ENCODE peak calls at places on chromosomes 13 and 19, in eight cellular contexts. J is suprapubic skin, U is HCT116, X is lower leg skin, Y is spleen, B is vagina, P is esophagus squamous epithelium, E is transverse colon. S is an unnamed sample.
A peak's percentile ranks its signal among the peaks of the same experiment; 100 is the strongest.

GRCh38 chr13:28574617-28575142 is 79.8 kb upstream of the FLT1 start:
- DNase-seq in P (no peak), Y (no peak), B (no peak), E (peak; percentile 46), X (no peak), U (peak; percentile 95), J (no peak), S (no peak)

GRCh38 chr13:74290324-74290773 is 156.1 kb upstream of the KLF12 start:
- DNase-seq in U (peak; percentile 73), E (peak; percentile 9), B (no peak), Y (no peak), J (no peak), P (no peak), X (peak; percentile 21), S (peak; percentile 66)

GRCh38 chr13:108266316-108266936 is 3.1 kb upstream of the TNFSF13B start:
- DNase-seq in B (no peak), E (no peak), P (no peak), J (no peak), U (no peak), X (no peak), Y (peak; percentile 72), S (no peak)

GRCh38 chr19:35029737-35030256 is 473 bp upstream of the SCN1B start:
- DNase-seq in X (no peak), E (no peak), J (no peak), Y (no peak), P (no peak), B (no peak), U (no peak), S (no peak)

GRCh38 chr19:55248166-55248675 is 10.6 kb downstream of the PPP6R1 start:
- DNase-seq in U (no peak), P (no peak), Y (no peak), X (no peak), E (no peak), B (no peak), J (no peak), S (no peak)

GRCh38 chr13:44969858-44970484 is 19.3 kb downstream of the NUFIP1 start:
- DNase-seq in P (no peak), Y (no peak), X (no peak), U (peak; percentile 26), J (no peak), E (no peak), B (no peak), S (no peak)

GRCh38 chr13:92136449-92137180 is 738.2 kb downstream of the GPC5 start:
- DNase-seq in B (no peak), X (no peak), U (no peak), J (no peak), E (no peak), Y (no peak), P (no peak), S (no peak)

GRCh38 chr19:54428323-54429175 is 13.3 kb downstream of the TTYH1 start:
- DNase-seq in Y (no peak), E (no peak), B (no peak), P (no peak), J (no peak), U (no peak), X (no peak), S (no peak)

GRCh38 chr13:78239681-78240080 is 321.1 kb upstream of the EDNRB start:
- DNase-seq in X (no peak), P (no peak), Y (no peak), U (no peak), B (no peak), E (no peak), J (no peak), S (no peak)

GRCh38 chr19:51000426-51000825 is 978 bp downstream of the KLK8 start:
- DNase-seq in P (no peak), J (no peak), X (no peak), E (no peak), B (no peak), U (no peak), Y (no peak), S (no peak)

GRCh38 chr19:13091400-13092161 is 11.1 kb downstream of the LYL1 start:
- DNase-seq in B (no peak), E (no peak), J (no peak), X (no peak), P (no peak), U (no peak), Y (no peak), S (peak; percentile 40)

GRCh38 chr13:30978981-30979956 is 46.8 kb downstream of the TEX26 start:
- DNase-seq in P (no peak), U (peak; percentile 38), Y (no peak), E (peak; percentile 42), X (no peak), B (no peak), J (no peak), S (peak; percentile 19)

GRCh38 chr13:105220886-105221285 is 1314.6 kb downstream of the EFNB2 start:
- DNase-seq in U (no peak), E (no peak), J (no peak), Y (no peak), B (no peak), X (no peak), P (no peak), S (no peak)

GRCh38 chr19:6676288-6676687 is 6.3 kb upstream of the TNFSF14 start:
- DNase-seq in B (no peak), J (no peak), P (no peak), U (no peak), Y (no peak), E (no peak), X (no peak), S (no peak)

GRCh38 chr19:6671960-6672359 is 2.0 kb upstream of the TNFSF14 start:
- DNase-seq in B (no peak), U (no peak), E (no peak), J (no peak), P (no peak), Y (peak; percentile 28), X (no peak), S (no peak)

GRCh38 chr19:6672693-6673290 is 2.8 kb upstream of the TNFSF14 start:
- DNase-seq in Y (peak; percentile 6), U (no peak), X (no peak), E (no peak), B (no peak), J (no peak), P (no peak), S (no peak)

GRCh38 chr19:6677495-6677894 is 7.5 kb upstream of the TNFSF14 start:
- DNase-seq in E (no peak), B (no peak), J (no peak), U (no peak), X (no peak), P (no peak), Y (no peak), S (no peak)

GRCh38 chr19:6674868-6675305 is 4.9 kb upstream of the TNFSF14 start:
- DNase-seq in X (peak; percentile 47), J (no peak), P (no peak), B (no peak), U (no peak), Y (peak; percentile 93), E (peak; percentile 67), S (peak; percentile 37)
- TF ChIP-seq POLR2A in X (no peak), J (no peak), P (no peak), B (no peak), U (no peak), Y (no peak), E (no peak), S (no peak)

DNA sequence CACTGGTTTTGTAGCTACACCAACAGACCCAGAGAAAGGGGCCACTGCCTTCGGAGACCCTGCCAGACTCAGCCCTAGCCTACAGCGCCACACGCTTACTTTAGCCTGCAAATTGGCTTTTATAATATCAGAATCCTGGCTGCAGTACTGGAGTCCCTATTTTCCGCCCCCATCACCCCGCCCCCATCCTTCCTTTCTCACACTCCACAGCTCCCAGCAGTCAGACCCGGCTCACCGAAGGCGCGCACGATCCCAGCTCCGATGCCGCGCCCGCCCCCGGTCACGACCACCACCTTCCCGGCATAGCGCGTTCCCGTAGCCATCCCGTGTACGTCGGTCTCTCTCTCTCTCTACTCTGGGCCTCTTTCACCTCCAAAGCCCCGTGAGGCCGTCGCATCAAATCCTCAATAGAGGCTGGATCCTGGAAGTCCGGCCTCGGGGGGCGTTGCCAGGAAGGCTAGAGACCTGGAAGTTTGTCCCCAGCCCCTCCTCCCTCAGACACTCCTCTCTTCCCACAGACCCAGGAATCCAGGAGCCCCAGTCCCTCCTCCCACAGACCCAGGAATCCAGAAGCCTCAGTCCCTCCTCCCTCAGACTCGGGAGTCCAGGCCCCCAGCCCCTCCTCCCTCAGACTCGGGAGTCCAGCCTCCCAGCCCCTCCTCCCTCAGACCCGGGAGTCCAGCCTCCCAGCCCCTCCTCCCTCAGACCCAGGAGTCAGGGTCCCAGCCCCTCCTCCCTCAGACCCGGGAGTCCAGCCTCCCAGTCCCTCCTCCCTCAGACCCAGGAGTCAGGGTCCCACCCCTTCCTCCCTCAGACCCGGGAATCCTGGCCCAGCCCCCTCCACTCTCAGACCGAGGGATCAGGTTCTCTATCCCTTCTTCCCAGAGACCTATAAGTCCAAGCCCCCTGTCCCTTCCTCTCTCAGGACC is at the start of gene HSD17B14:
- DNase-seq in J (peak; percentile 74), U (no peak), Y (no peak), E (peak; percentile 23), B (no peak), P (no peak), X (no peak), S (peak; percentile 22)
- H3K4me3 ChIP-seq in J (peak within 1 kb of the TSS; percentile 47), U (peak within 1 kb of the TSS; percentile 29), Y (peak within 1 kb of the TSS; percentile 37), E (peak within 1 kb of the TSS; percentile 3), B (peak within 1 kb of the TSS; percentile 47), P (peak within 1 kb of the TSS; percentile 2), X (no peak within 1 kb of the TSS), S (no peak within 1 kb of the TSS)

GRCh38 chr19:36141039-36141914 is 1.4 kb downstream of the CAPNS1 start:
- DNase-seq in B (peak; percentile 94), Y (peak; percentile 95), P (peak; percentile 59), E (peak; percentile 93), X (peak; percentile 89), J (peak; percentile 94), U (peak; percentile 83), S (peak; percentile 86)
- TF ChIP-seq POLR2A in B (no peak), Y (no peak), P (no peak), E (peak; percentile 44), X (no peak), J (no peak), U (no peak), S (no peak)

GRCh38 chr19:45498411-45499195 is at the start of gene PPM1N:
- DNase-seq in B (no peak), J (no peak), X (no peak), U (no peak), P (no peak), E (no peak), Y (peak; percentile 92), S (no peak)
- H3K4me3 ChIP-seq in B (peak within 1 kb of the TSS; percentile 82), J (peak within 1 kb of the TSS; percentile 79), X (peak within 1 kb of the TSS; percentile 2), U (peak within 1 kb of the TSS; percentile 64), P (peak within 1 kb of the TSS; percentile 7), E (no peak within 1 kb of the TSS), Y (peak within 1 kb of the TSS; percentile 68), S (no peak within 1 kb of the TSS)

DNA sequence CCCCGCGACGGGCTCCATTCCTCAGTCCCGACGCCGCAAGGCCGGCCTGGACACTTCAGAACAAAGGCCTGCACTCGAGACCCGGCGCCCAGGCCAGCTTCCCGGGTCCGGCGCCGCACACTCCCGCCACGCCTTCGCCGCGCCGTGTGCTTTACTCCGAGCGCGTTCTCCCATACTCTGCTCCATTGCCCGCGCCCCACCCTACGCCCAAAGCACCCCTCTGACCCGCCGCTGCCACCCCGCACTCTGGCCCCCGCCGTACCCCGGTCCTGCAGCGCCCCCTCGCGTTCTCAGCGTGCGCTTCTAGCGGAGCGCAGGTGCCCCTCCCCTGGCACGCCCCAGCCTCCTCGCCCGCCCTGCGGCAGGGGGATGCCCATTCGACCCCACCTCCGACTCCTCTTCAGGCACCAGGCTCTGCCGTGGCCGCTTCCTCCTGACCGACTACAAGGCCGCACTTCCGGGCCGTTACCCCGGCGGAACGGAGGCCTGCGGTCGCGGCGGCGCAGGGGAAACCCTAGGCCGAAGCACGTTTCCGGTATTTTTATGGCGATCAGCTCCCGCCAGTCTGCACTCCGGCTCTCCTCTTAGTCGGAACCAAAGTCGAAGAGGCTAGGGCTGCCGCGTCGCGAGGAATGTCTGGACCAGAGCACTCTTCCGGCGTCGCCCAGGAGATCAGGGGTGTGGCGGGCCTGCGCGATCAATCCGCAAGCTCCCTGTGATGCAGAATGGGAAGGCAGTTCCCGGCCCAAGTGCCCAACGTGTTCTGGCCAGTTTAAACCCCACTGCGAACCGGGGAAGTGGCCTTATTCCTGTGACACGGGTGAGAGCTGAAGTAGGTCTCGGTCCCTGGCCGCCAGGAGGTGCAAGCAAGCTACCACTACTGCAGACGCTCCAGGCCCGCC is at the start of gene ZBTB45:
- DNase-seq in Y (peak; percentile 97), J (peak; percentile 94), P (peak; percentile 71), U (peak; percentile 94), B (no peak), X (peak; percentile 91), E (peak; percentile 93), S (peak; percentile 93)
- TF ChIP-seq POLR2A in Y (no peak), J (no peak), P (no peak), U (peak; percentile 68), B (no peak), X (no peak), E (peak; percentile 75), S (peak; percentile 75)